ENCODE peak calls at places on chromosomes 16 and 17, in five cellular contexts. A, Q, J, T and U are unnamed samples.

GRCh38 chr16:60720060-60720459 is 1316.2 kb downstream of the CDH8 start:
- DNase-seq in J (no peak), T (no peak), Q (no peak), A (no peak), U (no peak)

GRCh38 chr16:81394966-81395655 is 49.5 kb upstream of the CMIP start:
- DNase-seq in A (no peak), Q (no peak), T (no peak), J (no peak), U (no peak)

GRCh38 chr17:82752371-82753200 is 721 bp downstream of the TBCD start:
- DNase-seq in Q (peak), A (peak), J (no peak), T (no peak), U (no peak)

GRCh38 chr16:88936008-88936912 is 40.7 kb downstream of the CBFA2T3 start:
- DNase-seq in T (no peak), Q (no peak), A (no peak), J (peak), U (peak)

GRCh38 chr16:84730406-84731106 is 30.8 kb downstream of the USP10 start:
- DNase-seq in Q (peak), T (peak), J (peak), A (peak), U (peak)

GRCh38 chr17:22266231-22266630 is 573.9 kb downstream of the KCNJ18 start:
- DNase-seq in A (no peak), T (no peak), Q (peak), J (no peak), U (no peak)

GRCh38 chr17:17837380-17837821 is 615 bp upstream of the SREBF1 start:
- DNase-seq in T (peak), Q (no peak), J (peak), A (peak), U (no peak)

GRCh38 chr16:12315330-12316138 is 339.0 kb downstream of the SNX29 start:
- DNase-seq in J (peak), A (no peak), T (no peak), Q (no peak), U (no peak)

GRCh38 chr17:62064791-62065563 is at the start of gene MED13:
- DNase-seq in J (peak), T (no peak), A (peak), Q (peak), U (peak)

GRCh38 chr16:68707341-68708152 is 29.5 kb upstream of the CDH1 start:
- DNase-seq in Q (peak), T (peak), J (peak), A (peak), U (no peak)
- TF ChIP-seq CTCF in Q (peak), T (peak), J (peak), A (peak), U (no peak)

GRCh38 chr17:81031571-81032550 is 3.1 kb upstream of the BAIAP2 start:
- DNase-seq in A (no peak), Q (no peak), J (no peak), T (no peak), U (no peak)

GRCh38 chr17:81032641-81033422 is 2.1 kb upstream of the BAIAP2 start:
- DNase-seq in T (no peak), A (no peak), J (no peak), Q (no peak), U (no peak)

GRCh38 chr17:81029859-81030258 is 5.1 kb upstream of the BAIAP2 start:
- DNase-seq in A (no peak), Q (no peak), T (no peak), J (no peak), U (no peak)

GRCh38 chr17:81028506-81028858 is 6.5 kb upstream of the BAIAP2 start:
- DNase-seq in A (no peak), J (no peak), T (no peak), Q (peak), U (no peak)

GRCh38 chr17:81030726-81031570 is 4.0 kb upstream of the BAIAP2 start:
- DNase-seq in A (no peak), T (no peak), Q (no peak), J (peak), U (no peak)
- TF ChIP-seq POLR2AphosphoS5 in A (no peak), T (no peak), Q (no peak), J (no peak), U (no peak)

GRCh38 chr16:47211218-47211617 is 67.5 kb upstream of the NETO2 start:
- DNase-seq in A (no peak), J (no peak), Q (no peak), T (no peak), U (no peak)
- TF ChIP-seq REST in A (no peak), J (no peak), Q (no peak), T (no peak), U (no peak)

DNA sequence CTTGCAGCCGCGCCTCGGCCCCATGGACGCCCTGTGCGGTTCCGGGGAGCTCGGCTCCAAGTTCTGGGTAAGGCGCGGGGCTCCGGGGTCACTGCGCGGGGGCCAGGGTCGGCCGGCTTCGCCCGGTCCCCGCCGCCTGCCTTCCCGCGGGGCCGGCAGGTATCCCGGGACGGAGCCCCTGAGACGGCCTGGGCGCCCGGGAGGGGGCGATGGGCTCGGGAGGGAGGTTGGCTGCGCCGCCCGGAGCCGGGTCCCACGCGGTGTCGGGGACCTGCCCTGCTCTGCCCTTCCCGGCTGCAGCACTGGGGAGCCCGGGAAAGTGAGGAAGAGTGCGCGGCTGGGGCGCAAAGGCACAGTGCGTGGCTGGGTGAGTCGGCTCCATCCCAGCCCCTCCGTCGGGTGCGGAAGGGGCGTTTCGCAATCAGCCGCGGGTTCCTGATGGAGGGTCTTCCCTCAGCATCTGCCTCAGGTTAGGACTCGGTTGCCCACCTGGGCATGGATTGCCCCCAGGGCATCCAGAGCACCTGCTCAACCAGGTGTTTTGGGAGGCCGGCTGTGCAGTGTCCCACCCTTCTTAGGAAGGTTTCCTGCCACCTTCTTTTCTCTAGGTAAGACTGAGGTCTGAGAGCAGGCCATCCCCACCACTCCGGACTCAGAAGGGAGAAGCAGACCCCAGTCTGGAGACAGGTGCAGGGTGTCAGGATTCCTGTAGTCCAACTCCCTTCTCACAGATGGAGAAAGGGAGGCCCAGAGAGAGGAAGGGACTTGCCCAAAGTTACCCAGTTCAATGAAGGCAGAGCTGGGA is 436 bp downstream of the ABCC3 start:
- DNase-seq in A (peak), T (no peak), J (no peak), Q (no peak), U (no peak)
- TF ChIP-seq CTCF in A (no peak), T (peak), J (peak), Q (no peak), U (no peak)

DNA sequence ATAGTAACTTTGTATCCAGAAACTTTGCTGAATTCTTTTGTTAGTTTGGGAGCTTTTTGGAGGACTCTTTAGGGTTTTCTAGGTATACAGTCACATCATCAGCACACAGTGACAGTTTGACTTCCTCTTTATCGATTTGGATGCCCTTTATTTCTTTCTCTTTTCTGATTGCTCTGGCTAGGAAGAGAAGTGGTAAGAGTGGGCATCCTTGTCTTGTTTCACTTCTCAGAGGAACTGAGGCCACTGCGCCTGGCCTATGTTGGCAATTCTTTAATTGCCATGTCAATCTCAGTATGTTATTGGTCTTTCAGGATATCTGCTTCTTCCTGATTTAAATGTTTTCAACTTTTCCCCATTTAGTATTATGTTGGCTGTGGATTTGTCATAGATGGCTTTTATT is 24.6 kb downstream of the ATF7IP2 start:
- DNase-seq in J (no peak), T (no peak), A (no peak), Q (no peak), U (no peak)
- TF ChIP-seq POLR2AphosphoS5 in J (no peak), T (no peak), A (no peak), Q (no peak), U (no peak)

GRCh38 chr17:15782809-15783208 is 50.7 kb downstream of the TBC1D26 start:
- DNase-seq in J (no peak), Q (no peak), A (peak), T (no peak), U (no peak)
- TF ChIP-seq REST in J (no peak), Q (no peak), A (no peak), T (no peak), U (no peak)

GRCh38 chr16:1057252-1057932 is 15.2 kb upstream of the SSTR5 start:
- DNase-seq in J (no peak), T (no peak), Q (peak), A (peak), U (peak)
- TF ChIP-seq CTCF in J (peak), T (peak), Q (peak), A (peak), U (peak)

GRCh38 chr16:30149250-30149885 is 26.3 kb upstream of the MAPK3 start:
- DNase-seq in Q (no peak), T (no peak), A (no peak), J (no peak), U (peak)
- TF ChIP-seq POLR2AphosphoS5 in Q (no peak), T (no peak), A (no peak), J (no peak), U (no peak)

GRCh38 chr17:54172096-54172495 is 349.4 kb downstream of the KIF2B start:
- DNase-seq in A (no peak), T (no peak), Q (no peak), J (no peak), U (no peak)
- TF ChIP-seq REST in A (no peak), T (no peak), Q (no peak), J (no peak), U (no peak)